ENCODE peak calls at places on chromosomes 4 and X, in ten cellular contexts. One of them, this sample, is unnamed. For H3K4me1 and H3K36me3, the result is how much of the 10 kb centered on the place peaks cover.

GRCh38 chr4:182126567-182126966 is 116.6 kb upstream of the TENM3 start:
- DNase-seq in mucosa of descending colon: no peak
- DNase-seq in IMR-90: peak
- DNase-seq in testis: no peak
- DNase-seq in GM23338: no peak
- DNase-seq in fibroblast of lung: peak
- DNase-seq in pancreas: no peak
- DNase-seq in kidney: no peak
- DNase-seq in H1: no peak
- DNase-seq in mesendoderm: no peak
- DNase-seq in this sample: no peak

GRCh38 chrX:154308108-154308946 is 12.7 kb downstream of the TKTL1 start:
- DNase-seq in mucosa of descending colon: no peak
- DNase-seq in IMR-90: peak
- DNase-seq in testis: peak
- DNase-seq in GM23338: peak
- DNase-seq in fibroblast of lung: peak
- DNase-seq in pancreas: peak
- DNase-seq in kidney: no peak
- DNase-seq in H1: peak
- DNase-seq in mesendoderm: peak
- DNase-seq in this sample: peak

GRCh38 chr4:111537165-111537564 is 608.1 kb upstream of the FAM241A start:
- DNase-seq in mucosa of descending colon: no peak
- DNase-seq in IMR-90: no peak
- DNase-seq in testis: no peak
- DNase-seq in GM23338: no peak
- DNase-seq in fibroblast of lung: no peak
- DNase-seq in pancreas: no peak
- DNase-seq in kidney: no peak
- DNase-seq in H1: no peak
- DNase-seq in mesendoderm: no peak
- DNase-seq in this sample: no peak

GRCh38 chr4:124501579-124501978 is 211.0 kb downstream of the ANKRD50 start:
- DNase-seq in mucosa of descending colon: no peak
- DNase-seq in IMR-90: no peak
- DNase-seq in testis: no peak
- DNase-seq in GM23338: no peak
- DNase-seq in fibroblast of lung: no peak
- DNase-seq in pancreas: no peak
- DNase-seq in kidney: no peak
- DNase-seq in H1: no peak
- DNase-seq in mesendoderm: no peak
- DNase-seq in this sample: no peak

GRCh38 chr4:45317276-45317675 is 590.9 kb upstream of the GNPDA2 start:
- DNase-seq in mucosa of descending colon: no peak
- DNase-seq in IMR-90: no peak
- DNase-seq in testis: no peak
- DNase-seq in GM23338: no peak
- DNase-seq in fibroblast of lung: peak
- DNase-seq in pancreas: no peak
- DNase-seq in kidney: no peak
- DNase-seq in H1: no peak
- DNase-seq in mesendoderm: no peak
- DNase-seq in this sample: peak

GRCh38 chrX:110509778-110510510 is 151.3 kb downstream of the RTL9 start:
- DNase-seq in mucosa of descending colon: no peak
- DNase-seq in IMR-90: no peak
- DNase-seq in testis: no peak
- DNase-seq in GM23338: peak
- DNase-seq in fibroblast of lung: peak
- DNase-seq in pancreas: no peak
- DNase-seq in kidney: no peak
- DNase-seq in H1: no peak
- DNase-seq in mesendoderm: peak
- DNase-seq in this sample: peak

GRCh38 chr4:128709268-128709667 is 100.2 kb upstream of the JADE1 start:
- DNase-seq in mucosa of descending colon: no peak
- DNase-seq in IMR-90: no peak
- DNase-seq in testis: no peak
- DNase-seq in GM23338: no peak
- DNase-seq in fibroblast of lung: no peak
- DNase-seq in pancreas: no peak
- DNase-seq in kidney: no peak
- DNase-seq in H1: no peak
- DNase-seq in mesendoderm: no peak
- DNase-seq in this sample: no peak

GRCh38 chr4:10273030-10273429 is 156.4 kb upstream of the WDR1 start:
- DNase-seq in mucosa of descending colon: no peak
- DNase-seq in IMR-90: no peak
- DNase-seq in testis: no peak
- DNase-seq in GM23338: no peak
- DNase-seq in fibroblast of lung: no peak
- DNase-seq in pancreas: no peak
- DNase-seq in kidney: no peak
- DNase-seq in H1: no peak
- DNase-seq in mesendoderm: no peak
- DNase-seq in this sample: no peak

GRCh38 chr4:112813790-112814189 is 176.8 kb downstream of the LARP7 start:
- DNase-seq in mucosa of descending colon: no peak
- DNase-seq in IMR-90: peak
- DNase-seq in testis: no peak
- DNase-seq in GM23338: no peak
- DNase-seq in fibroblast of lung: peak
- DNase-seq in pancreas: no peak
- DNase-seq in kidney: no peak
- DNase-seq in H1: no peak
- DNase-seq in mesendoderm: no peak
- DNase-seq in this sample: no peak

GRCh38 chr4:54657556-54658313 is at the start of gene KIT:
- DNase-seq in mucosa of descending colon: peak
- DNase-seq in IMR-90: peak
- DNase-seq in testis: peak
- DNase-seq in GM23338: peak
- DNase-seq in fibroblast of lung: peak
- DNase-seq in pancreas: no peak
- DNase-seq in kidney: peak
- DNase-seq in H1: peak
- DNase-seq in mesendoderm: peak
- DNase-seq in this sample: no peak

GRCh38 chrX:150028692-150029091 is 90.4 kb upstream of the EOLA2 start:
- DNase-seq in mucosa of descending colon: no peak
- DNase-seq in IMR-90: no peak
- DNase-seq in testis: no peak
- DNase-seq in GM23338: no peak
- DNase-seq in fibroblast of lung: no peak
- DNase-seq in pancreas: no peak
- DNase-seq in kidney: no peak
- DNase-seq in H1: no peak
- DNase-seq in mesendoderm: no peak
- DNase-seq in this sample: no peak

GRCh38 chr4:156950950-156951349 is 20.6 kb downstream of the PDGFC start:
- DNase-seq in mucosa of descending colon: no peak
- DNase-seq in IMR-90: no peak
- DNase-seq in testis: no peak
- DNase-seq in GM23338: no peak
- DNase-seq in fibroblast of lung: no peak
- DNase-seq in pancreas: no peak
- DNase-seq in kidney: no peak
- DNase-seq in H1: no peak
- DNase-seq in mesendoderm: no peak
- DNase-seq in this sample: no peak
- H3K4me1 ChIP-seq in mucosa of descending colon: under half
- H3K4me1 ChIP-seq in IMR-90: under half
- H3K4me1 ChIP-seq in testis: under half
- H3K4me1 ChIP-seq in GM23338: under half
- H3K4me1 ChIP-seq in fibroblast of lung: under half
- H3K4me1 ChIP-seq in pancreas: under half
- H3K4me1 ChIP-seq in kidney: under half
- H3K4me1 ChIP-seq in H1: under half
- H3K4me1 ChIP-seq in mesendoderm: under half
- H3K4me1 ChIP-seq in this sample: under half

DNA sequence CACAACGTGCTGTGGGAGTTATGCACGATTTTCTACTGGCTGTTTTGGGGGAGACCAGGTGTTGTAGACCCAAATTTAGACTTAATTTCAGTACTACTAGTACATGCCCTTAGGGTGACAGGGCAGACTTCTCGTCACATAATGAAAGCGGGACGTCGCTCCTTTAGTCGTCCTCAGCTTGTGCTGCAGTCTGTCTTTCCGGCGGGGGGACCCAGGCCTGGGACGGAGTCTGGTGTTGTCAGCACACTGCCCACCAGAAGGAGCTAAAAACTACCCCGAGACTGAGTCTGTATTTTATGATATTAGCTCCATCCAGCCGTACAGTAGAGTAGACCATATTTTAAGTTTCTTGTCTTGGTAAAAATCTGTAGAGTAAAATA is 35.5 kb downstream of the NOP14 start:
- DNase-seq in mucosa of descending colon: peak
- DNase-seq in IMR-90: no peak
- DNase-seq in testis: no peak
- DNase-seq in GM23338: no peak
- DNase-seq in fibroblast of lung: no peak
- DNase-seq in pancreas: no peak
- DNase-seq in kidney: peak
- DNase-seq in H1: no peak
- DNase-seq in mesendoderm: no peak
- DNase-seq in this sample: no peak
- H3K36me3 ChIP-seq in mucosa of descending colon: under half
- H3K36me3 ChIP-seq in IMR-90: half or more
- H3K36me3 ChIP-seq in testis: under half
- H3K36me3 ChIP-seq in GM23338: under half
- H3K36me3 ChIP-seq in fibroblast of lung: under half
- H3K36me3 ChIP-seq in pancreas: under half
- H3K36me3 ChIP-seq in kidney: under half
- H3K36me3 ChIP-seq in H1: under half
- H3K36me3 ChIP-seq in mesendoderm: under half
- H3K36me3 ChIP-seq in this sample: under half

GRCh38 chrX:46627044-46627443 is 53.5 kb downstream of the CHST7 start:
- DNase-seq in mucosa of descending colon: no peak
- DNase-seq in IMR-90: no peak
- DNase-seq in testis: no peak
- DNase-seq in GM23338: no peak
- DNase-seq in fibroblast of lung: no peak
- DNase-seq in pancreas: no peak
- DNase-seq in kidney: no peak
- DNase-seq in H1: no peak
- DNase-seq in mesendoderm: no peak
- DNase-seq in this sample: no peak

GRCh38 chrX:46628406-46629371 is 55.1 kb downstream of the CHST7 start:
- DNase-seq in mucosa of descending colon: no peak
- DNase-seq in IMR-90: peak
- DNase-seq in testis: peak
- DNase-seq in GM23338: no peak
- DNase-seq in fibroblast of lung: peak
- DNase-seq in pancreas: peak
- DNase-seq in kidney: no peak
- DNase-seq in H1: no peak
- DNase-seq in mesendoderm: no peak
- DNase-seq in this sample: no peak

GRCh38 chrX:46630141-46630540 is 56.6 kb downstream of the CHST7 start:
- DNase-seq in mucosa of descending colon: no peak
- DNase-seq in IMR-90: peak
- DNase-seq in testis: no peak
- DNase-seq in GM23338: no peak
- DNase-seq in fibroblast of lung: peak
- DNase-seq in pancreas: no peak
- DNase-seq in kidney: no peak
- DNase-seq in H1: no peak
- DNase-seq in mesendoderm: no peak
- DNase-seq in this sample: peak

GRCh38 chrX:46626566-46626965 is 53.0 kb downstream of the CHST7 start:
- DNase-seq in mucosa of descending colon: no peak
- DNase-seq in IMR-90: no peak
- DNase-seq in testis: no peak
- DNase-seq in GM23338: no peak
- DNase-seq in fibroblast of lung: no peak
- DNase-seq in pancreas: no peak
- DNase-seq in kidney: no peak
- DNase-seq in H1: no peak
- DNase-seq in mesendoderm: no peak
- DNase-seq in this sample: no peak

GRCh38 chrX:46627700-46628405 is 54.3 kb downstream of the CHST7 start:
- DNase-seq in mucosa of descending colon: no peak
- DNase-seq in IMR-90: no peak
- DNase-seq in testis: no peak
- DNase-seq in GM23338: no peak
- DNase-seq in fibroblast of lung: no peak
- DNase-seq in pancreas: no peak
- DNase-seq in kidney: no peak
- DNase-seq in H1: no peak
- DNase-seq in mesendoderm: no peak
- DNase-seq in this sample: no peak
- H3K4me1 ChIP-seq in mucosa of descending colon: under half
- H3K4me1 ChIP-seq in IMR-90: under half
- H3K4me1 ChIP-seq in testis: under half
- H3K4me1 ChIP-seq in GM23338: under half
- H3K4me1 ChIP-seq in fibroblast of lung: under half
- H3K4me1 ChIP-seq in pancreas: under half
- H3K4me1 ChIP-seq in kidney: under half
- H3K4me1 ChIP-seq in H1: under half
- H3K4me1 ChIP-seq in mesendoderm: under half
- H3K4me1 ChIP-seq in this sample: under half

GRCh38 chr4:186591651-186592050 is 36.3 kb upstream of the MTNR1A start:
- DNase-seq in mucosa of descending colon: no peak
- DNase-seq in IMR-90: no peak
- DNase-seq in testis: no peak
- DNase-seq in GM23338: no peak
- DNase-seq in fibroblast of lung: no peak
- DNase-seq in pancreas: no peak
- DNase-seq in kidney: no peak
- DNase-seq in H1: no peak
- DNase-seq in mesendoderm: no peak
- DNase-seq in this sample: no peak

GRCh38 chr4:186593587-186593973 is 38.2 kb upstream of the MTNR1A start:
- DNase-seq in mucosa of descending colon: no peak
- DNase-seq in IMR-90: no peak
- DNase-seq in testis: no peak
- DNase-seq in GM23338: no peak
- DNase-seq in fibroblast of lung: no peak
- DNase-seq in pancreas: no peak
- DNase-seq in kidney: no peak
- DNase-seq in H1: no peak
- DNase-seq in mesendoderm: peak
- DNase-seq in this sample: no peak

GRCh38 chr4:186596346-186596745 is 41.0 kb upstream of the MTNR1A start:
- DNase-seq in mucosa of descending colon: no peak
- DNase-seq in IMR-90: no peak
- DNase-seq in testis: no peak
- DNase-seq in GM23338: no peak
- DNase-seq in fibroblast of lung: no peak
- DNase-seq in pancreas: no peak
- DNase-seq in kidney: no peak
- DNase-seq in H1: no peak
- DNase-seq in mesendoderm: no peak
- DNase-seq in this sample: no peak

GRCh38 chr4:186592961-186593586 is 37.7 kb upstream of the MTNR1A start:
- DNase-seq in mucosa of descending colon: no peak
- DNase-seq in IMR-90: no peak
- DNase-seq in testis: no peak
- DNase-seq in GM23338: no peak
- DNase-seq in fibroblast of lung: no peak
- DNase-seq in pancreas: no peak
- DNase-seq in kidney: no peak
- DNase-seq in H1: no peak
- DNase-seq in mesendoderm: no peak
- DNase-seq in this sample: no peak

GRCh38 chr4:186592450-186592849 is 37.1 kb upstream of the MTNR1A start:
- DNase-seq in mucosa of descending colon: no peak
- DNase-seq in IMR-90: no peak
- DNase-seq in testis: no peak
- DNase-seq in GM23338: no peak
- DNase-seq in fibroblast of lung: no peak
- DNase-seq in pancreas: no peak
- DNase-seq in kidney: no peak
- DNase-seq in H1: no peak
- DNase-seq in mesendoderm: no peak
- DNase-seq in this sample: no peak
- H3K36me3 ChIP-seq in mucosa of descending colon: under half
- H3K36me3 ChIP-seq in IMR-90: half or more
- H3K36me3 ChIP-seq in testis: under half
- H3K36me3 ChIP-seq in GM23338: under half
- H3K36me3 ChIP-seq in fibroblast of lung: under half
- H3K36me3 ChIP-seq in pancreas: under half
- H3K36me3 ChIP-seq in kidney: under half
- H3K36me3 ChIP-seq in H1: under half
- H3K36me3 ChIP-seq in mesendoderm: under half
- H3K36me3 ChIP-seq in this sample: under half